ENCODE peak calls at places on chromosomes 11 and 22, in nine cellular contexts. One of them, this sample, is unnamed.

GRCh38 chr22:40006641-40007040 is 11.9 kb downstream of the FAM83F start:
- DNase-seq in brain microvascular endothelial cell: no peak
- DNase-seq in heart left ventricle: no peak
- DNase-seq in AG04450: no peak
- DNase-seq in AG10803: no peak
- DNase-seq in A549: no peak
- DNase-seq in neural progenitor cell: no peak
- DNase-seq in right atrium auricular region: no peak
- DNase-seq in thoracic aorta: no peak
- DNase-seq in this sample: no peak

GRCh38 chr11:103923473-103923931 is 112.9 kb upstream of the DDI1 start:
- DNase-seq in A549: peak
- DNase-seq in AG10803: peak
- DNase-seq in neural progenitor cell: no peak
- DNase-seq in brain microvascular endothelial cell: no peak
- DNase-seq in AG04450: no peak
- DNase-seq in thoracic aorta: no peak
- DNase-seq in heart left ventricle: no peak
- DNase-seq in right atrium auricular region: no peak
- DNase-seq in this sample: no peak

GRCh38 chr11:35911616-35912165 is 32.2 kb upstream of the LDLRAD3 start:
- DNase-seq in brain microvascular endothelial cell: no peak
- DNase-seq in neural progenitor cell: no peak
- DNase-seq in heart left ventricle: no peak
- DNase-seq in AG04450: no peak
- DNase-seq in thoracic aorta: no peak
- DNase-seq in AG10803: no peak
- DNase-seq in A549: no peak
- DNase-seq in right atrium auricular region: no peak
- DNase-seq in this sample: no peak

GRCh38 chr11:67345949-67346819 is 7.2 kb downstream of the POLD4 start:
- DNase-seq in right atrium auricular region: no peak
- DNase-seq in AG10803: peak
- DNase-seq in A549: peak
- DNase-seq in AG04450: no peak
- DNase-seq in thoracic aorta: no peak
- DNase-seq in neural progenitor cell: peak
- DNase-seq in heart left ventricle: no peak
- DNase-seq in brain microvascular endothelial cell: peak
- DNase-seq in this sample: peak

GRCh38 chr11:35579557-35580396 is 38.5 kb upstream of the FJX1 start:
- DNase-seq in brain microvascular endothelial cell: peak
- DNase-seq in thoracic aorta: no peak
- DNase-seq in AG10803: peak
- DNase-seq in right atrium auricular region: no peak
- DNase-seq in A549: peak
- DNase-seq in neural progenitor cell: no peak
- DNase-seq in AG04450: peak
- DNase-seq in heart left ventricle: no peak
- DNase-seq in this sample: peak

GRCh38 chr22:36194971-36195370 is 6.6 kb downstream of the APOL4 start:
- DNase-seq in thoracic aorta: no peak
- DNase-seq in A549: peak
- DNase-seq in right atrium auricular region: peak
- DNase-seq in brain microvascular endothelial cell: peak
- DNase-seq in AG04450: peak
- DNase-seq in heart left ventricle: peak
- DNase-seq in AG10803: peak
- DNase-seq in neural progenitor cell: peak
- DNase-seq in this sample: peak

GRCh38 chr11:128759168-128759567 is 65.3 kb downstream of the FLI1 start:
- DNase-seq in brain microvascular endothelial cell: no peak
- DNase-seq in thoracic aorta: no peak
- DNase-seq in AG04450: no peak
- DNase-seq in heart left ventricle: no peak
- DNase-seq in A549: no peak
- DNase-seq in neural progenitor cell: no peak
- DNase-seq in right atrium auricular region: no peak
- DNase-seq in AG10803: no peak
- DNase-seq in this sample: no peak

GRCh38 chr11:105202844-105203548 is 63.4 kb upstream of the CARD18 start:
- DNase-seq in right atrium auricular region: no peak
- DNase-seq in AG10803: no peak
- DNase-seq in thoracic aorta: no peak
- DNase-seq in heart left ventricle: no peak
- DNase-seq in A549: peak
- DNase-seq in AG04450: no peak
- DNase-seq in neural progenitor cell: no peak
- DNase-seq in brain microvascular endothelial cell: no peak
- DNase-seq in this sample: no peak

GRCh38 chr11:61950035-61950547 is at the start of gene BEST1:
- DNase-seq in thoracic aorta: no peak
- DNase-seq in A549: no peak
- DNase-seq in brain microvascular endothelial cell: no peak
- DNase-seq in right atrium auricular region: no peak
- DNase-seq in heart left ventricle: no peak
- DNase-seq in AG04450: no peak
- DNase-seq in neural progenitor cell: no peak
- DNase-seq in AG10803: no peak
- DNase-seq in this sample: no peak

GRCh38 chr22:34847072-34847471 is 218.9 kb upstream of the ISX start:
- DNase-seq in right atrium auricular region: no peak
- DNase-seq in brain microvascular endothelial cell: no peak
- DNase-seq in heart left ventricle: no peak
- DNase-seq in AG10803: peak
- DNase-seq in neural progenitor cell: no peak
- DNase-seq in AG04450: no peak
- DNase-seq in thoracic aorta: no peak
- DNase-seq in A549: no peak
- DNase-seq in this sample: no peak

DNA sequence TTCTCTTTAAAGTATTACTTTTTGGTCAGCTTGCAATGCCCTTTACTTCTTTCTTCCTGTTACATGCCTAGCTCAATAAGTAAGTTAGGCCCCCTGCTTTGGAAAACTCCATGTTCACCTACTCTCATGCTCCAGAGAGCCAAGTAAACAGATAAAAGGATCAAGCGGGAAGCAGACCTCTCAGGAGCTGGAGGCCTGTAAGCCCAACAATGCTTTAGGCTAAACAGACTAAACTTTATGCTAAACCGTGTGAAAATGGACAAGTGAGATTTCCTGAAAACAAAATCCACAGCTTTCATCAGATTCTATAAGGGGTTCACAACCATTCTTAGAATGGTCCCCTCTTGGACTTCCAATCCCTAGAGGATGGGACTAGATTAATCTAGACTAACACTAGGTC is 40.2 kb downstream of the CELF1 start:
- DNase-seq in right atrium auricular region: no peak
- DNase-seq in AG10803: no peak
- DNase-seq in AG04450: no peak
- DNase-seq in neural progenitor cell: peak
- DNase-seq in heart left ventricle: no peak
- DNase-seq in A549: no peak
- DNase-seq in thoracic aorta: no peak
- DNase-seq in brain microvascular endothelial cell: no peak
- DNase-seq in this sample: no peak
- TF ChIP-seq CTCF in right atrium auricular region: no peak
- TF ChIP-seq CTCF in AG10803: no peak
- TF ChIP-seq CTCF in AG04450: no peak
- TF ChIP-seq CTCF in neural progenitor cell: no peak
- TF ChIP-seq CTCF in heart left ventricle: no peak
- TF ChIP-seq CTCF in A549: no peak
- TF ChIP-seq CTCF in thoracic aorta: no peak
- TF ChIP-seq CTCF in brain microvascular endothelial cell: no peak
- TF ChIP-seq CTCF in this sample: no peak

DNA sequence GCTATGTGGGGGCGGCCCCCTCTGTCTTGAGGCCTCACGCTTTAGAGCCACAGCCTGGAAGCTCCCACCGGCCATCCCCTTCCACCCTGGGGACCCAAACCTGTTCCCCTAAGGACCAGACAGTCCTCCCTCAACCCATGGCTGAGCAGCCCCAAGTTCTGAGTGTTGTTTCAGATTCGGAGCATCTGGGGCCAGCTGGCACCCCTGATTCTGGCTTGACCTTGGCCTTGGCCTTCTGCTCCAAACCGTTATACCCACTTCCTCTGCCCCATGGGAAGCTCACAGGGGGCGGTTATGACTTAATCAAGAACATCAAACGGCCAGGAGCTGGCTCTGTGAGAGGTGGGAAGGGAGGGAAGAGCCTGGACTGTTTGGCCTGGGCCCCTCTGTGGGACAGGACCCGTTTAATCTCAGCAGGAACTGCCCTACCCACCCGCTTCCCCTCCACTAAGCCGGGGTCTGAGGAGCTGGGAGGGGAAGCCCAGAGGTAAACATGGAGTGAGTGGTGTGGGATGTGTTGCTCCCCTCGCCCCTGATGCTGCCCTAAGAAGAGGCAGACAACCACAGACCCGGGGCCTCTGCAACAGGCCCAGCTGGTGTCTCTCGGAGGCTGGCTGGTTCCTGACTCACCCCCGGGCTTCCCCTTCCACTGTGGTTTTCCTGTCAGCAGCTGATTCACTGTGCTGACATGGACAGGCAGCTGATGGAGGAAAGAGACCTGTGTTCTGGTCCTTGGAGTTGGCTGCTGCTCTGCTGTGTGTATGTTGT is 3.4 kb downstream of the CD82 start:
- DNase-seq in AG04450: peak
- DNase-seq in right atrium auricular region: peak
- DNase-seq in AG10803: peak
- DNase-seq in neural progenitor cell: no peak
- DNase-seq in thoracic aorta: peak
- DNase-seq in A549: peak
- DNase-seq in heart left ventricle: peak
- DNase-seq in brain microvascular endothelial cell: peak
- DNase-seq in this sample: peak
- H3K4me3 ChIP-seq in AG04450: peak
- H3K4me3 ChIP-seq in right atrium auricular region: no peak
- H3K4me3 ChIP-seq in AG10803: no peak
- H3K4me3 ChIP-seq in neural progenitor cell: no peak
- H3K4me3 ChIP-seq in thoracic aorta: peak
- H3K4me3 ChIP-seq in A549: no peak
- H3K4me3 ChIP-seq in heart left ventricle: peak
- H3K4me3 ChIP-seq in brain microvascular endothelial cell: no peak
- H3K4me3 ChIP-seq in this sample: no peak

GRCh38 chr11:57709802-57710367 is 2.1 kb downstream of the MED19 start:
- DNase-seq in A549: no peak
- DNase-seq in right atrium auricular region: no peak
- DNase-seq in AG10803: no peak
- DNase-seq in thoracic aorta: no peak
- DNase-seq in neural progenitor cell: no peak
- DNase-seq in heart left ventricle: no peak
- DNase-seq in brain microvascular endothelial cell: no peak
- DNase-seq in AG04450: no peak
- DNase-seq in this sample: no peak

GRCh38 chr11:57713849-57714248 is 1.5 kb downstream of the TMX2 start:
- DNase-seq in right atrium auricular region: no peak
- DNase-seq in A549: no peak
- DNase-seq in AG04450: no peak
- DNase-seq in neural progenitor cell: no peak
- DNase-seq in AG10803: no peak
- DNase-seq in heart left ventricle: no peak
- DNase-seq in brain microvascular endothelial cell: no peak
- DNase-seq in thoracic aorta: no peak
- DNase-seq in this sample: no peak

GRCh38 chr11:57712256-57713150 is at the start of gene TMX2:
- DNase-seq in thoracic aorta: peak
- DNase-seq in A549: peak
- DNase-seq in heart left ventricle: peak
- DNase-seq in brain microvascular endothelial cell: peak
- DNase-seq in AG10803: peak
- DNase-seq in AG04450: peak
- DNase-seq in right atrium auricular region: peak
- DNase-seq in neural progenitor cell: peak
- DNase-seq in this sample: peak

DNA sequence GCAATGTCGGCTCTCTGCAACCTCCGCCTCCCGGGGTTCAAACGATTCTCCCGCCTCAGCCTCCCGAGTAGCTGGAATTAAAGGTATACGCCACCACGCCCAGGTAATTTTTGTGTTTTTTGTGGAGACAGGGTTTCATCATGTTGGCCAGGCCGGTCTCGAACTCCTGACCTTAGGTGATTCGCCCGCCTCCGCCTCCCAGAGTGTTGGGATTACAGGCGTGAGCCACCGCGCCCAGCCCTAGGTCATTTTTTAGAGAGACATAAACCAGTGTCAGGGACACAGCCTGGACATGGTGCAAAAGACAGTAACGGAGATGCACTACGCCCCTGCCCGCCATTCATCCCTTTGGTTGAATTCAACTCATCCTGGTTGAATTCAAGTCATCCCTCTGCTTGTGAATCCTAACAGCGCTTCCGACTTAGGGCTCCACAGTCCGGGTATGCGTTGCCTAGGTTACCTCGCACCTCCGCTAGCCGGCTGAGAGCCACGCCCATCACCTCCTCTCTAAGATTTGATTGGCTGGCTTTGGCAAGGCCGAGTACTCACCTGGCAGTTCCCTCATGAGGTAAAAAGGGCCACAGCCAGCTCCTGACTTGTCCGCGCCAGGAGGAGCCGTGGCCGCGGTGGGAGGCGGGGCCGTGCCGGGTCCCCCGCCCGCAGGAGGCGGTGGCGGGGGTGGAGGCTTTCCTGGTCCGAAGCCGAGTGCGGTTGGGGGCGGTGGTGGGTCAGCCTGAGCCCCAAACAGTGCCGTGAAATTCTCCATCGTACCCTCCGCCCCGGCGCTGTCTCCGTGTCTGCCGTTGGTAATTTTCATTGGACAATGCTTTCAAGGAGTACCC is at the start of gene MED19:
- DNase-seq in AG10803: peak
- DNase-seq in thoracic aorta: peak
- DNase-seq in neural progenitor cell: peak
- DNase-seq in right atrium auricular region: peak
- DNase-seq in AG04450: peak
- DNase-seq in A549: peak
- DNase-seq in brain microvascular endothelial cell: peak
- DNase-seq in heart left ventricle: no peak
- DNase-seq in this sample: peak
- TF ChIP-seq CTCF in AG10803: no peak
- TF ChIP-seq CTCF in thoracic aorta: no peak
- TF ChIP-seq CTCF in neural progenitor cell: no peak
- TF ChIP-seq CTCF in right atrium auricular region: no peak
- TF ChIP-seq CTCF in AG04450: no peak
- TF ChIP-seq CTCF in A549: no peak
- TF ChIP-seq CTCF in brain microvascular endothelial cell: no peak
- TF ChIP-seq CTCF in heart left ventricle: no peak
- TF ChIP-seq CTCF in this sample: no peak

DNA sequence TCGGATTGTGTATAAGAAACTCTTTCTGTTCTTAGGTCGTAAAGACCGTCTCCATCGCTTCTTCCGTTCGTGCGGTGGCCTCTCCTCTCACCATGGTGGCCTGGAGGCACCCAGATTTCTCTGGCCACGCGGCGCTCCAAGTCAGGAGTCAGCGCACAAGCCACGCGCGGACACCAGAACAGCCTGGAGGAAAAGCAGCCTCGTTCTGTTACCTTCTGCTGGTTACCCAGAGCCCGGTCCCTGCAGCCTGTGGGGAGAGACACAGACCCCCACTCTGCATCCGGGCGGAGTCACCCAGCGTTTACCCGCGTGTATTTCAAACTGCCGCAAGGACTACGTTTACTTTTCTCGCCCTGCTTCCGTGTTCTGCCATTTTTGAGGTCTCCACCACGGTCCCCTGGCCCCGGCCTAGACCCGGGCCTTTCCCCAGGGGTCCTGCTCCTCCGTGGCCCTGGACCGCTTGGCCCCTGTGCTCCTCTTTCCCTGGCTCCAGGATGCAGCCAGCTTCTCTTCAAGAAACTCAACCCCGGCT is 776.1 kb downstream of the BRD1 start:
- DNase-seq in thoracic aorta: no peak
- DNase-seq in heart left ventricle: no peak
- DNase-seq in A549: no peak
- DNase-seq in right atrium auricular region: no peak
- DNase-seq in brain microvascular endothelial cell: no peak
- DNase-seq in AG04450: no peak
- DNase-seq in neural progenitor cell: no peak
- DNase-seq in AG10803: no peak
- DNase-seq in this sample: no peak
- H3K4me3 ChIP-seq in thoracic aorta: peak
- H3K4me3 ChIP-seq in heart left ventricle: peak
- H3K4me3 ChIP-seq in A549: no peak
- H3K4me3 ChIP-seq in right atrium auricular region: peak
- H3K4me3 ChIP-seq in brain microvascular endothelial cell: no peak
- H3K4me3 ChIP-seq in AG04450: peak
- H3K4me3 ChIP-seq in neural progenitor cell: no peak
- H3K4me3 ChIP-seq in AG10803: peak
- H3K4me3 ChIP-seq in this sample: no peak